ENCODE peak calls at places on chromosome 12, in eight cellular contexts. O is heart right ventricle, L is WERI-Rb-1, P is HepG2, D is AG09309, N is BJ, S is lower leg skin, G is esophagus muscularis mucosa. U is an unnamed sample.

GRCh38 chr12:124663771-124664366 is 96.5 kb upstream of the NCOR2 start:
- DNase-seq in L (no peak), N (no peak), O (no peak), S (no peak), P (no peak), D (no peak), G (no peak), U (no peak)

GRCh38 chr12:82789674-82790073 is 103.0 kb downstream of the TMTC2 start:
- DNase-seq in P (no peak), N (no peak), L (no peak), D (no peak), G (no peak), O (no peak), S (no peak), U (no peak)

GRCh38 chr12:58408516-58408915 is 467.1 kb downstream of the ATP23 start:
- DNase-seq in P (no peak), S (no peak), L (no peak), N (no peak), D (no peak), O (no peak), G (no peak), U (no peak)

GRCh38 chr12:47067176-47067575 is 12.2 kb upstream of the PCED1B start:
- DNase-seq in L (no peak), G (no peak), P (no peak), O (no peak), D (no peak), N (no peak), S (no peak), U (no peak)

GRCh38 chr12:87816186-87816585 is 213.0 kb downstream of the C12orf50 start:
- DNase-seq in P (no peak), O (no peak), N (no peak), L (no peak), D (no peak), G (no peak), S (no peak), U (no peak)

GRCh38 chr12:126936181-126936851 is 1330.7 kb upstream of the TMEM132C start:
- DNase-seq in S (no peak), D (no peak), P (no peak), N (no peak), G (peak; percentile 89), O (peak; percentile 62), L (no peak), U (no peak)

GRCh38 chr12:52032431-52032796 is 18.8 kb upstream of the NR4A1 start:
- DNase-seq in P (no peak), L (no peak), N (no peak), O (peak; percentile 87), D (no peak), S (peak; percentile 86), G (peak; percentile 97), U (peak; percentile 95)

GRCh38 chr12:115416869-115417268 is 732.9 kb upstream of the TBX3 start:
- DNase-seq in P (no peak), G (peak; percentile 70), O (no peak), D (no peak), N (no peak), L (no peak), S (no peak), U (no peak)

GRCh38 chr12:51819851-51820720 is 28.4 kb downstream of the FIGNL2 start:
- DNase-seq in S (no peak), G (no peak), P (no peak), O (no peak), D (no peak), L (no peak), N (no peak), U (no peak)

GRCh38 chr12:105955608-105955931 is 183.2 kb downstream of the NUAK1 start:
- DNase-seq in S (no peak), D (no peak), N (no peak), G (no peak), L (no peak), P (no peak), O (no peak), U (no peak)

GRCh38 chr12:88207921-88208640 is 66.0 kb downstream of the TMTC3 start:
- DNase-seq in N (peak; percentile 39), S (no peak), O (no peak), P (no peak), G (no peak), D (peak; percentile 86), L (no peak), U (no peak)

GRCh38 chr12:1800646-1801284 is 19.6 kb upstream of the LRTM2 start:
- DNase-seq in N (no peak), D (no peak), O (no peak), S (no peak), L (peak; percentile 71), G (no peak), P (peak; percentile 37), U (no peak)

GRCh38 chr12:93793983-93794382 is 116.8 kb downstream of the CRADD start:
- DNase-seq in L (no peak), O (no peak), N (no peak), S (no peak), G (no peak), P (no peak), D (no peak), U (no peak)

GRCh38 chr12:31204995-31205582 is 120.9 kb downstream of the SINHCAF start:
- DNase-seq in O (no peak), G (no peak), L (no peak), N (peak; percentile 9), D (peak; percentile 11), P (no peak), S (no peak), U (no peak)

GRCh38 chr12:25670076-25671055 is 117.3 kb upstream of the LMNTD1 start:
- DNase-seq in G (peak; percentile 29), O (no peak), N (no peak), P (no peak), L (no peak), D (no peak), S (no peak), U (no peak)

GRCh38 chr12:108560752-108561719 is at the start of gene SART3:
- DNase-seq in O (peak; percentile 86), L (peak; percentile 81), P (peak; percentile 89), G (no peak), N (no peak), D (peak; percentile 58), S (peak; percentile 70), U (no peak)

GRCh38 chr12:11741434-11742092 is 92.1 kb downstream of the ETV6 start:
- DNase-seq in G (no peak), S (no peak), N (no peak), L (no peak), D (no peak), O (no peak), P (no peak), U (no peak)

GRCh38 chr12:92034858-92035401 is 110.7 kb downstream of the BTG1 start:
- DNase-seq in L (no peak), D (peak; percentile 14), O (peak; percentile 47), P (peak; percentile 44), N (no peak), G (peak; percentile 93), S (peak; percentile 80), U (no peak)

GRCh38 chr12:108307006-108307405 is 32.1 kb downstream of the CMKLR1 start:
- DNase-seq in L (no peak), S (no peak), D (peak; percentile 98), P (no peak), G (no peak), N (no peak), O (no peak), U (no peak)

GRCh38 chr12:77834618-77835017 is 3.9 kb downstream of the NAV3 start:
- DNase-seq in P (no peak), D (no peak), O (no peak), S (no peak), G (no peak), N (no peak), L (no peak), U (no peak)
- H3K4me3 ChIP-seq in P (no peak overlapping the region), D (no peak overlapping the region), O (no peak overlapping the region), S (no peak overlapping the region), G (no peak overlapping the region), N (no peak overlapping the region), L (no peak overlapping the region), U (no peak overlapping the region)

GRCh38 chr12:122061253-122061652 is 17.3 kb upstream of the MLXIP start:
- DNase-seq in P (no peak), D (no peak), G (no peak), S (no peak), L (no peak), N (no peak), O (no peak), U (no peak)

GRCh38 chr12:122062832-122063690 is 15.5 kb upstream of the MLXIP start:
- DNase-seq in P (peak; percentile 71), N (no peak), O (peak; percentile 41), D (no peak), L (no peak), S (peak; percentile 53), G (no peak), U (no peak)

GRCh38 chr12:122064780-122065588 is 13.6 kb upstream of the MLXIP start:
- DNase-seq in D (peak; percentile 71), O (no peak), L (peak; percentile 89), P (peak; percentile 69), G (no peak), N (no peak), S (no peak), U (no peak)

GRCh38 chr12:122063691-122064033 is 14.9 kb upstream of the MLXIP start:
- DNase-seq in G (no peak), N (no peak), P (no peak), S (no peak), L (no peak), O (peak; percentile 17), D (no peak), U (no peak)

DNA sequence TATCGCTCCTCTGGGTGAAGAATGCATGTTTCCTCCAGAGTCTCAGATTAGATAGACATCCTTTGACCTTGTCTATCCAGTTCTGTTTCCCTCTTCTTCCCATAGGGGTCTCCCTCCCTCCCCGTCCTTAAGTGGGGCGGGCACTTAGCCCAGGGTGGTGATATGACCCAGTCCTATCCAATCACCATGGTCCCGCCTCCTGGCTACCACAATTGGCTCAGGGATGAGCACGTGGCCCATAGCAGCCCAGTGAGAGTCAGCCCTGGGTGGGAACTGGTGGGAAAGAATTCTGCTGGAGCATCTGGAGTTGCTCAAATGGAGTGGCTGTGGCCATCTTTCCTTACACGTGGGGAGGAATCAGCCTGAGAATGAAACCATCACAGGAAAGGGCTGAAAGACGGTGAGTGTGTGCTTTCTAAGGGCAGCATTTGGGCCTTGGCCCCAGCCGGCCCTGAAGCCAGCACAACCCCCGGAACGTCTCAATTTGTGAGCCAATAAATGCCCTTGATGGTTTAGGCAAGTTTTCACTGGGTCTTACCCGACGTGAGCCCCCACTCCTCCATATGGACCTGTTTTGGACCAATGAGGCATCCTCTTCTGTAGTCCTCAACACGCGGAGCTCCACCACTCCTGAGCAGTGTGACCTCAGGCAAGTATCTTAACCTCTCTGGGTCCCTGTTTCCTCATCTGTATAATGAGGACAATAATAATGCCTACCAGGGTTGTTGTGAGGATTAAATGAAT is 14.3 kb upstream of the MLXIP start:
- DNase-seq in N (peak; percentile 73), L (peak; percentile 88), S (peak; percentile 70), P (peak; percentile 97), D (peak; percentile 88), O (peak; percentile 91), G (peak; percentile 95), U (no peak)
- H3K4me3 ChIP-seq in N (peak overlapping the region; percentile 1), L (no peak overlapping the region), S (no peak overlapping the region), P (peak overlapping the region; percentile 47), D (peak overlapping the region; percentile 30), O (peak overlapping the region; percentile 11), G (no peak overlapping the region), U (peak overlapping the region; percentile 30)

GRCh38 chr12:50185975-50186663 is 18.9 kb upstream of the CERS5 start:
- DNase-seq in N (no peak), O (no peak), S (no peak), L (no peak), G (no peak), P (no peak), D (peak; percentile 89), U (no peak)
- H3K4me3 ChIP-seq in N (no peak overlapping the region), O (no peak overlapping the region), S (no peak overlapping the region), L (no peak overlapping the region), G (no peak overlapping the region), P (no peak overlapping the region), D (no peak overlapping the region), U (no peak overlapping the region)

GRCh38 chr12:103933237-103933636 is 3.0 kb downstream of the HSP90B1 start:
- DNase-seq in P (no peak), G (no peak), N (no peak), D (no peak), S (no peak), L (no peak), O (no peak), U (no peak)
- H3K4me3 ChIP-seq in P (peak overlapping the region; percentile 87), G (no peak overlapping the region), N (no peak overlapping the region), D (no peak overlapping the region), S (no peak overlapping the region), L (no peak overlapping the region), O (no peak overlapping the region), U (no peak overlapping the region)